ENCODE peak calls at places on chromosomes 16 and 17, in seven cellular contexts. Z is T-helper 17 cell; V is head of caudate nucleus; F is anterior cingulate cortex; O is BJ; M is H9; A is activated CD4-positive, CD25-positive, alpha-beta regulatory T cell. R is an unnamed sample.

GRCh38 chr17:37405955-37406634 is 541 bp downstream of the ACACA start:
- DNase-seq in O (no peak), F (no peak), Z (no peak), V (no peak), M (no peak), A (no peak), R (no peak)

GRCh38 chr17:37147301-37147812 is 198.6 kb downstream of the AATF start:
- DNase-seq in O (no peak), F (no peak), V (no peak), M (no peak), A (no peak), Z (no peak), R (no peak)

GRCh38 chr16:27769561-27770222 is 219.7 kb downstream of the KATNIP start:
- DNase-seq in F (no peak), O (no peak), M (no peak), Z (no peak), V (no peak), A (no peak), R (no peak)

GRCh38 chr17:77182773-77183172 is 42.0 kb downstream of the SEC14L1 start:
- DNase-seq in V (no peak), A (no peak), F (no peak), M (no peak), O (no peak), Z (no peak), R (no peak)

GRCh38 chr17:15048381-15048780 is 216.7 kb downstream of the PMP22 start:
- DNase-seq in A (no peak), F (no peak), M (no peak), V (no peak), O (no peak), Z (no peak), R (no peak)

GRCh38 chr16:55282441-55282840 is 41.6 kb upstream of the IRX6 start:
- DNase-seq in M (no peak), Z (no peak), A (no peak), O (no peak), F (no peak), V (no peak), R (no peak)

GRCh38 chr17:35804658-35805192 is 4.6 kb upstream of the TAF15 start:
- DNase-seq in O (peak; percentile 79), Z (no peak), F (peak; percentile 17), V (peak; percentile 25), M (peak; percentile 83), A (no peak), R (peak; percentile 86)

GRCh38 chr16:17346774-17347569 is 123.8 kb downstream of the XYLT1 start:
- DNase-seq in V (no peak), A (no peak), M (no peak), O (no peak), F (no peak), Z (no peak), R (no peak)

GRCh38 chr17:81427446-81428120 is 32.3 kb downstream of the BAHCC1 start:
- DNase-seq in A (no peak), Z (no peak), V (peak; percentile 81), M (no peak), F (peak; percentile 63), O (no peak), R (peak; percentile 58)

GRCh38 chr17:38674749-38675615 is at the start of gene EPOP:
- DNase-seq in O (no peak), V (peak; percentile 92), Z (peak; percentile 78), F (peak; percentile 89), A (peak; percentile 77), M (peak; percentile 92), R (peak; percentile 93)

GRCh38 chr17:20187049-20187448 is 177.9 kb downstream of the SPECC1 start:
- DNase-seq in O (no peak), A (no peak), M (no peak), Z (no peak), V (no peak), F (no peak), R (no peak)

GRCh38 chr17:40168262-40168832 is 8.9 kb upstream of the RAPGEFL1 start:
- DNase-seq in O (no peak), M (peak; percentile 57), A (no peak), Z (no peak), V (peak; percentile 34), F (peak; percentile 30), R (peak; percentile 77)

GRCh38 chr16:87453326-87453725 is 39.5 kb downstream of the ZCCHC14 start:
- DNase-seq in V (no peak), F (no peak), O (no peak), A (no peak), Z (no peak), M (no peak), R (no peak)

GRCh38 chr17:2054262-2054739 is 602 bp upstream of the HIC1 start:
- DNase-seq in F (peak; percentile 63), A (no peak), Z (no peak), O (no peak), M (peak; percentile 71), V (no peak), R (no peak)

GRCh38 chr17:55433029-55433628 is 11.5 kb upstream of the MMD start:
- DNase-seq in Z (no peak), V (no peak), M (no peak), F (no peak), A (no peak), O (no peak), R (no peak)

GRCh38 chr17:42276609-42277341 is 584 bp upstream of the STAT5B start:
- DNase-seq in O (no peak), M (peak; percentile 69), Z (no peak), V (peak; percentile 39), A (no peak), F (peak; percentile 24), R (peak; percentile 58)

GRCh38 chr17:21425321-21425720 is 49.2 kb downstream of the KCNJ12 start:
- DNase-seq in Z (no peak), F (no peak), A (no peak), M (peak; percentile 27), V (no peak), O (no peak), R (no peak)

GRCh38 chr17:58082870-58083490 is at the start of gene DYNLL2:
- DNase-seq in F (peak; percentile 86), V (peak; percentile 89), Z (peak; percentile 85), O (peak; percentile 9), M (peak; percentile 99), A (peak; percentile 84), R (peak; percentile 98)

GRCh38 chr16:87145181-87146176 is 171.7 kb downstream of the C16orf95 start:
- DNase-seq in Z (no peak), O (peak; percentile 15), M (no peak), V (no peak), F (no peak), A (no peak), R (no peak)

GRCh38 chr17:76014925-76015261 is 12.2 kb downstream of the EVPL start:
- DNase-seq in F (no peak), O (no peak), A (no peak), Z (no peak), M (peak; percentile 59), V (no peak), R (no peak)

GRCh38 chr17:66633322-66633965 is 201.5 kb upstream of the CACNG5 start:
- DNase-seq in F (no peak), A (no peak), O (no peak), V (no peak), M (no peak), Z (no peak), R (no peak)

GRCh38 chr17:78324391-78325075 is 35.3 kb downstream of the SOCS3 start:
- DNase-seq in Z (no peak), V (peak; percentile 65), A (no peak), O (peak; percentile 77), M (peak; percentile 78), F (peak; percentile 48), R (peak; percentile 62)

GRCh38 chr16:12611006-12611477 is 192.6 kb downstream of the CPPED1 start:
- DNase-seq in F (no peak), O (no peak), Z (no peak), A (no peak), M (no peak), V (no peak), R (no peak)

GRCh38 chr16:892536-893255 is 78.1 kb downstream of the LMF1 start:
- DNase-seq in A (no peak), Z (no peak), M (no peak), V (no peak), F (no peak), O (no peak), R (peak; percentile 61)

GRCh38 chr17:10216213-10216982 is 18.0 kb upstream of the GAS7 start:
- DNase-seq in Z (no peak), M (peak; percentile 70), F (peak; percentile 53), O (no peak), A (no peak), V (no peak), R (peak; percentile 43)

GRCh38 chr17:58956997-58957724 is 149.5 kb downstream of the TRIM37 start:
- DNase-seq in A (no peak), M (no peak), O (no peak), F (no peak), V (no peak), Z (no peak), R (no peak)

GRCh38 chr17:32303861-32304288 is 38.1 kb downstream of the C17orf75 start:
- DNase-seq in M (no peak), Z (no peak), V (no peak), A (no peak), O (no peak), F (no peak), R (no peak)

GRCh38 chr17:78020717-78021108 is 62.2 kb downstream of the TNRC6C start:
- DNase-seq in V (no peak), F (no peak), A (no peak), Z (no peak), M (no peak), O (no peak), R (no peak)

GRCh38 chr17:48016112-48016511 is 21.5 kb downstream of the COPZ2 start:
- DNase-seq in Z (no peak), F (no peak), V (no peak), A (no peak), O (no peak), M (no peak), R (no peak)

GRCh38 chr17:82091264-82092066 is 6.6 kb downstream of the FASN start:
- DNase-seq in V (no peak), M (no peak), A (no peak), O (no peak), Z (no peak), F (no peak), R (no peak)

R was measured in neural progenitor cell.